ENCODE peak calls at places on chromosomes 6 and 20, in six cellular contexts. H is CD4-positive, alpha-beta memory T cell; D is right cardiac atrium; L is effector memory CD4-positive, alpha-beta T cell; T is IMR-90; F is mammary epithelial cell. N is an unnamed sample. For H3K4me1, the result is how much of the 10 kb centered on the place peaks cover.

GRCh38 chr6:20791932-20792331 is 257.7 kb downstream of the CDKAL1 start:
- DNase-seq in H (no peak), D (no peak), L (no peak), T (no peak), F (no peak), N (no peak)

GRCh38 chr6:163844761-163845160 is 430.2 kb downstream of the QKI start:
- DNase-seq in H (no peak), D (no peak), L (no peak), T (no peak), F (no peak), N (no peak)

GRCh38 chr6:34243901-34244884 is 4.6 kb downstream of the SMIM29 start:
- DNase-seq in H (no peak), D (peak), L (no peak), T (peak), F (peak), N (peak)

GRCh38 chr20:56519551-56519950 is 5.0 kb upstream of the FAM209A start:
- DNase-seq in H (no peak), D (no peak), L (no peak), T (no peak), F (no peak), N (no peak)

GRCh38 chr6:66478705-66479104 is 771.7 kb upstream of the EYS start:
- DNase-seq in H (no peak), D (no peak), L (no peak), T (no peak), F (no peak), N (no peak)

GRCh38 chr6:10382728-10383127 is 32.1 kb downstream of the TFAP2A start:
- DNase-seq in H (no peak), D (no peak), L (no peak), T (no peak), F (no peak), N (no peak)

GRCh38 chr6:81606965-81607381 is 145.5 kb downstream of the TENT5A start:
- DNase-seq in H (no peak), D (no peak), L (no peak), T (peak), F (no peak), N (no peak)

GRCh38 chr6:27133281-27134227 is 113.9 kb upstream of the PRSS16 start:
- DNase-seq in H (peak), D (peak), L (peak), T (peak), F (peak), N (peak)

GRCh38 chr20:13661070-13661687 is 22.4 kb upstream of the TASP1 start:
- DNase-seq in H (no peak), D (no peak), L (no peak), T (no peak), F (peak), N (no peak)

GRCh38 chr20:53692465-53693067 is 98.9 kb upstream of the ZNF217 start:
- DNase-seq in H (no peak), D (peak), L (no peak), T (peak), F (no peak), N (no peak)

GRCh38 chr6:24825130-24825630 is 26.5 kb upstream of the ARMH2 start:
- DNase-seq in H (no peak), D (no peak), L (no peak), T (no peak), F (no peak), N (no peak)

GRCh38 chr6:95095271-95095670 is 482.1 kb upstream of the MANEA start:
- DNase-seq in H (no peak), D (no peak), L (no peak), T (peak), F (peak), N (no peak)

DNA sequence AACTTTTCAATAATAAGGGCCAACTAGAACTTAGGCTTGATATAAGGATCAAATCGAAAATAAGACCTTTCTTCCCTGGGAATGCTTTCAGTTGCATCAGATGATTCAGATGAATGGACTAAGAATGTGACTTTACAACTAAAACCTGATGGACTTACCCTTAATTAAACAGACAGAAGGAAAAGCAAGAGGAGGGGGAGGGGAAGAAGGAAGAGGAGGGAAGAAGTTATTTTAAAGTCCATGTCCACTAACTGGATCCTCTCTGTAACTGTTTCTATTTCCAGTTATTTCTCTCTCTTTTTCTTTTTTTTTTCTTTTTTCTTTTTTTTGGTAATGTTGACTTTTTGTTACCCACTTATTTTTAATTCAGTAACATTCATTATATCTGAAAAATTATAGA is 486.0 kb downstream of the MAFB start:
- DNase-seq in H (no peak), D (no peak), L (no peak), T (no peak), F (no peak), N (no peak)
- H3K4me1 ChIP-seq in H (under half), D (under half), L (under half), T (under half), F (under half), N (under half)

DNA sequence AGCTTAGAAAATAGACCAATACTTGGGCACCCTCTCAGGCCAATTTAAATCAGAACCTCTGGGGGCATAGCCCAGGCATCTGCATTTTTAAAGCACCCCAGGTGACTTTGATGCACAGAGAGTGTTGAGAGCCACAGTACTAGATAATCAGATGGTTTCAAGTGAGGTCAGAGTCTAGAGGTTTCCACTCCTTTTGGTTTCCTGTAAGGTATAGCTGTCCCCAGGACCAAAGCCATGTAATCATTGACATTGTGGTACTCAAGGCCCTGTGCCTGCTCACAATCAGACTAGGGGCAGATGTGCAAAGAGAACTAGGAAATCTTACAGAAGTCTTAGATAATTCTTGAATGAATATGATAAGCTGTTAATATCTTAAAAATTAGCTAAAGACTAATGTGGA is 9.1 kb downstream of the FILIP1 start:
- DNase-seq in H (no peak), D (no peak), L (no peak), T (no peak), F (no peak), N (no peak)
- H3K4me1 ChIP-seq in H (under half), D (under half), L (under half), T (under half), F (under half), N (under half)

DNA sequence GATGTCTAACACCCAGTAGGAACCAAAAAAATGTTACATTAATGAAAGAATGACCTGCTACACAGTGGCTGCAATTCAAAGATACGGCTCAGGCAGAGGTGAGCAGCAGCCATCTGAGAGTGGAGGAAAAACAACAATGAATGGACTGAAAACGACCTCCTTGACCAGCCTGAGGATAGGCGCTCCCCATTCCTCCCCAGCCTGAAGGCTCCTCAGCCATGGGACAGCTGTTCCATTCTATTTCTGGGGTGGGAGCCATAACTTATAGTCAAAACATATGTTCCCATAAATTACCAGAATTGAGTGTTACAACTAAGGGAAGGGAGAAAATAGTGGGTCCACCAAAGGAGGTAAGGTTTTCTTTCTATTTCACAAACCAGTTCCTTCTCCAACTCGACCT is 27.2 kb downstream of the FYN start:
- DNase-seq in H (no peak), D (no peak), L (no peak), T (no peak), F (no peak), N (no peak)
- H3K4me1 ChIP-seq in H (half or more), D (under half), L (half or more), T (under half), F (under half), N (under half)

GRCh38 chr20:44609006-44609510 is 26.7 kb downstream of the PKIG start:
- DNase-seq in H (no peak), D (no peak), L (no peak), T (no peak), F (no peak), N (no peak)

GRCh38 chr20:44610313-44610965 is 28.1 kb downstream of the PKIG start:
- DNase-seq in H (peak), D (no peak), L (no peak), T (no peak), F (no peak), N (no peak)

GRCh38 chr20:44603327-44603726 is 20.9 kb downstream of the PKIG start:
- DNase-seq in H (no peak), D (no peak), L (no peak), T (no peak), F (no peak), N (no peak)

GRCh38 chr20:44609511-44610312 is 27.3 kb downstream of the PKIG start:
- DNase-seq in H (peak), D (peak), L (peak), T (peak), F (peak), N (peak)

GRCh38 chr20:44606725-44607441 is 24.5 kb downstream of the PKIG start:
- DNase-seq in H (no peak), D (no peak), L (no peak), T (no peak), F (no peak), N (no peak)
- H3K4me1 ChIP-seq in H (under half), D (under half), L (under half), T (under half), F (under half), N (under half)

DNA sequence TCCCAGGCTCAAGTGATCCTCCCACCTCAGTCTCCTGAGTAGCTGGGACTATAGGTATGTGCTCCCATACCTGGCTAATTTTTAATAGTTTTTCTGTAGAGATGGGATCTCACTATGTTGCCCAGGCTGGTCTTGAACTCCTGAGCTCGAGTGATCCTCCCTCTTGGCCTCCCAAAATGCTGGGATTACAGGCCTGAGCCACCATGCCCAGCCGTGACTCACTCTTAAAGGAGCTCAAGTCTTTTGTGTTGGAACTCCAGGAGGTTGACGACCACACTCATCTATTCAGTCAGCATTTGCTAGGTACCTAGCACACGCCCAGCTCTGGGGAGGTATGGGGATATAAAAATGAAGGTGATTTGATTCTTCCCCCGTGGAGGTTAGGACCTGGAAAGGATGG is 62.8 kb downstream of the UTRN start:
- DNase-seq in H (no peak), D (no peak), L (no peak), T (no peak), F (no peak), N (no peak)
- H3K4me1 ChIP-seq in H (half or more), D (under half), L (half or more), T (under half), F (under half), N (under half)

GRCh38 chr20:62924567-62925419 is 1.5 kb downstream of the DIDO1 start:
- DNase-seq in H (no peak), D (no peak), L (peak), T (peak), F (peak), N (no peak)

GRCh38 chr20:62927128-62927705 is 912 bp upstream of the DIDO1 start:
- DNase-seq in H (no peak), D (no peak), L (no peak), T (no peak), F (no peak), N (no peak)

GRCh38 chr20:62923669-62924566 is 2.4 kb downstream of the DIDO1 start:
- DNase-seq in H (no peak), D (no peak), L (no peak), T (no peak), F (no peak), N (no peak)

GRCh38 chr20:62926229-62927127 is at the start of gene DIDO1:
- DNase-seq in H (peak), D (peak), L (peak), T (peak), F (peak), N (peak)

GRCh38 chr20:62925420-62926228 is 681 bp downstream of the DIDO1 start:
- DNase-seq in H (peak), D (no peak), L (peak), T (peak), F (peak), N (peak)
- H3K4me1 ChIP-seq in H (half or more), D (under half), L (half or more), T (under half), F (half or more), N (under half)

GRCh38 chr20:8398289-8399051 is 266.4 kb downstream of the PLCB1 start:
- DNase-seq in H (no peak), D (no peak), L (no peak), T (no peak), F (no peak), N (no peak)
- H3K4me1 ChIP-seq in H (under half), D (under half), L (under half), T (under half), F (under half), N (under half)

GRCh38 chr6:79609225-79609595 is 21.9 kb upstream of the SH3BGRL2 start:
- DNase-seq in H (no peak), D (no peak), L (no peak), T (no peak), F (no peak), N (no peak)

GRCh38 chr6:79612918-79613317 is 18.2 kb upstream of the SH3BGRL2 start:
- DNase-seq in H (no peak), D (no peak), L (no peak), T (no peak), F (no peak), N (no peak)

GRCh38 chr6:79608334-79609224 is 22.6 kb upstream of the SH3BGRL2 start:
- DNase-seq in H (no peak), D (no peak), L (no peak), T (no peak), F (no peak), N (no peak)

GRCh38 chr6:79612457-79612856 is 18.7 kb upstream of the SH3BGRL2 start:
- DNase-seq in H (no peak), D (no peak), L (no peak), T (no peak), F (no peak), N (no peak)

DNA sequence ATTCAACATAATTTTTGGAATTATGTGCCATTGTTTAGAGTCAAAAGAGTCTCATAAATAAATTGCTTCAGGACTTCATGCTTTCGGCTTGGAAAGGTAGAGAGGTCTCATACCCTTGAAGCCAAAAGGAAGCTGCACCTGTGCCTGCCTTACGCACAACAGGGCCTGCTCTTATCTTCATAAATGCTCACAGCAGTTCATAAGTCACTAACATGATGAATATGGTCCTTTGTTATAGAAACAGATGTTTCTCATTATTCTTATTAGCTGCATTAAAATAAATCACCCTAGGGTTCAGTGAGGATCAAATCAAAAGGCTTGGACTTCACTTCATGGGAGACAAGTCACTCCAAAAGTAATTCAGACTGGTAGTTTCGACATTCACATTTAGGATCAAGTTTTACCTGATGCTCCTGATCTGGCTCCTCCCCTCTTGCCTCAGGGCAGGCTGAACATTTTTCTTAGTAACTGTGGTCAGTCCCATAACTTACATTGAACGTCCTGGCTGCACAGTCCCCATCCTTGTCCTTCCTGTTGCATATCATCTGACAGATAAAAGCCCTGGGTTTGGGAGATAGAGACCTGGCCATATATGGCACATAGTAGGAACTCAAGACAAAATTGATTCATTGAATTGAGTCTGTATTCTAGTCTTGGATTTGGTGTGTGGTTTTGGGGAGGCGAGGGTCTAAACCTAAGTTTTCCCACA is 20.7 kb upstream of the SH3BGRL2 start:
- DNase-seq in H (no peak), D (no peak), L (no peak), T (no peak), F (peak), N (no peak)
- H3K4me1 ChIP-seq in H (under half), D (under half), L (under half), T (under half), F (under half), N (under half)